ENCODE peak calls at places on chromosomes 1 and 21, in six cellular contexts. One of them, this sample, is unnamed.

GRCh38 chr1:214859647-214860046 is 222.9 kb upstream of the KCNK2 start:
- DNase-seq in SK-N-MC: no peak
- DNase-seq in fibroblast of lung: no peak
- DNase-seq in COLO829: no peak
- DNase-seq in CD8-positive, alpha-beta T cell: no peak
- DNase-seq in Calu3: no peak
- DNase-seq in this sample: no peak

GRCh38 chr1:111139234-111139955 is 498 bp downstream of the DRAM2 start:
- DNase-seq in SK-N-MC: peak
- DNase-seq in fibroblast of lung: peak
- DNase-seq in COLO829: peak
- DNase-seq in CD8-positive, alpha-beta T cell: peak
- DNase-seq in Calu3: peak
- DNase-seq in this sample: peak

GRCh38 chr1:36239941-36240637 is 15.8 kb downstream of the THRAP3 start:
- DNase-seq in SK-N-MC: no peak
- DNase-seq in fibroblast of lung: peak
- DNase-seq in COLO829: no peak
- DNase-seq in CD8-positive, alpha-beta T cell: no peak
- DNase-seq in Calu3: no peak
- DNase-seq in this sample: no peak

GRCh38 chr1:13737388-13737787 is 37.4 kb downstream of the PRDM2 start:
- DNase-seq in SK-N-MC: no peak
- DNase-seq in fibroblast of lung: no peak
- DNase-seq in COLO829: no peak
- DNase-seq in CD8-positive, alpha-beta T cell: no peak
- DNase-seq in Calu3: no peak
- DNase-seq in this sample: peak

GRCh38 chr1:6822530-6823359 is 37.5 kb downstream of the CAMTA1 start:
- DNase-seq in SK-N-MC: peak
- DNase-seq in fibroblast of lung: no peak
- DNase-seq in COLO829: no peak
- DNase-seq in CD8-positive, alpha-beta T cell: no peak
- DNase-seq in Calu3: peak
- DNase-seq in this sample: no peak

GRCh38 chr1:100719490-100719889 is at the start of gene VCAM1:
- DNase-seq in SK-N-MC: no peak
- DNase-seq in fibroblast of lung: no peak
- DNase-seq in COLO829: no peak
- DNase-seq in CD8-positive, alpha-beta T cell: no peak
- DNase-seq in Calu3: no peak
- DNase-seq in this sample: peak

GRCh38 chr21:45537746-45538291 is 4.4 kb downstream of the SLC19A1 start:
- DNase-seq in SK-N-MC: no peak
- DNase-seq in fibroblast of lung: no peak
- DNase-seq in COLO829: no peak
- DNase-seq in CD8-positive, alpha-beta T cell: no peak
- DNase-seq in Calu3: no peak
- DNase-seq in this sample: no peak

GRCh38 chr21:41678944-41679343 is 87.9 kb downstream of the RIPK4 start:
- DNase-seq in SK-N-MC: no peak
- DNase-seq in fibroblast of lung: peak
- DNase-seq in COLO829: peak
- DNase-seq in CD8-positive, alpha-beta T cell: no peak
- DNase-seq in Calu3: peak
- DNase-seq in this sample: peak

GRCh38 chr1:29478879-29479278 is 242.6 kb downstream of the PTPRU start:
- DNase-seq in SK-N-MC: no peak
- DNase-seq in fibroblast of lung: no peak
- DNase-seq in COLO829: no peak
- DNase-seq in CD8-positive, alpha-beta T cell: no peak
- DNase-seq in Calu3: no peak
- DNase-seq in this sample: no peak

GRCh38 chr1:246513041-246513440 is 6.0 kb upstream of the SMYD3 start:
- DNase-seq in SK-N-MC: no peak
- DNase-seq in fibroblast of lung: no peak
- DNase-seq in COLO829: no peak
- DNase-seq in CD8-positive, alpha-beta T cell: no peak
- DNase-seq in Calu3: no peak
- DNase-seq in this sample: no peak

GRCh38 chr1:93963585-93963984 is 54.4 kb upstream of the GCLM start:
- DNase-seq in SK-N-MC: no peak
- DNase-seq in fibroblast of lung: no peak
- DNase-seq in COLO829: no peak
- DNase-seq in CD8-positive, alpha-beta T cell: no peak
- DNase-seq in Calu3: peak
- DNase-seq in this sample: no peak

GRCh38 chr1:226201029-226201593 is 14.6 kb upstream of the ACBD3 start:
- DNase-seq in SK-N-MC: no peak
- DNase-seq in fibroblast of lung: peak
- DNase-seq in COLO829: no peak
- DNase-seq in CD8-positive, alpha-beta T cell: no peak
- DNase-seq in Calu3: peak
- DNase-seq in this sample: peak